ENCODE peak calls at places on chromosomes 6 and 20, in seven cellular contexts. J is colonic mucosa; C is fibroblast of lung; F is effector memory CD4-positive, alpha-beta T cell; A is right cardiac atrium; K is NT2/D1; E is pancreas. I is an unnamed sample.

GRCh38 chr6:20454201-20454824 is 52.6 kb downstream of the E2F3 start:
- DNase-seq in J (peak; percentile 39), C (no peak), F (no peak), A (no peak), K (no peak), E (no peak), I (no peak)

GRCh38 chr6:149820506-149820905 is 43.7 kb downstream of the LRP11 start:
- DNase-seq in J (no peak), C (no peak), F (no peak), A (no peak), K (no peak), E (no peak), I (no peak)

GRCh38 chr6:47741807-47742206 is 40.0 kb upstream of the OPN5 start:
- DNase-seq in J (peak; percentile 40), C (peak; percentile 86), F (no peak), A (no peak), K (no peak), E (no peak), I (no peak)

GRCh38 chr20:59192533-59192896 is 28.9 kb downstream of the ZNF831 start:
- DNase-seq in J (peak; percentile 9), C (no peak), F (no peak), A (peak; percentile 40), K (no peak), E (no peak), I (no peak)

GRCh38 chr6:164612731-164613130 is 696.7 kb downstream of the C6orf118 start:
- DNase-seq in J (no peak), C (no peak), F (no peak), A (no peak), K (no peak), E (no peak), I (no peak)

GRCh38 chr6:163965426-163966348 is 551.2 kb downstream of the QKI start:
- DNase-seq in J (no peak), C (peak; percentile 67), F (no peak), A (peak; percentile 67), K (no peak), E (peak; percentile 36), I (peak; percentile 55)

GRCh38 chr20:47669157-47669425 is 116.2 kb downstream of the SULF2 start:
- DNase-seq in J (no peak), C (no peak), F (no peak), A (no peak), K (no peak), E (no peak), I (no peak)

GRCh38 chr6:16352258-16352635 is 113.9 kb downstream of the GMPR start:
- DNase-seq in J (no peak), C (peak; percentile 61), F (no peak), A (no peak), K (no peak), E (no peak), I (peak; percentile 72)

GRCh38 chr6:42255050-42255449 is 37.4 kb upstream of the MRPS10 start:
- DNase-seq in J (no peak), C (no peak), F (no peak), A (no peak), K (no peak), E (no peak), I (no peak)
- H3K4me1 ChIP-seq in J (no peaks in the 10 kb centered on the region), C (peaks cover 12% of the 10 kb centered on the region), F (no peaks in the 10 kb centered on the region), A (peaks cover 6% of the 10 kb centered on the region), K (peaks cover 8% of the 10 kb centered on the region), E (peaks cover 8% of the 10 kb centered on the region), I (no peaks in the 10 kb centered on the region)

DNA sequence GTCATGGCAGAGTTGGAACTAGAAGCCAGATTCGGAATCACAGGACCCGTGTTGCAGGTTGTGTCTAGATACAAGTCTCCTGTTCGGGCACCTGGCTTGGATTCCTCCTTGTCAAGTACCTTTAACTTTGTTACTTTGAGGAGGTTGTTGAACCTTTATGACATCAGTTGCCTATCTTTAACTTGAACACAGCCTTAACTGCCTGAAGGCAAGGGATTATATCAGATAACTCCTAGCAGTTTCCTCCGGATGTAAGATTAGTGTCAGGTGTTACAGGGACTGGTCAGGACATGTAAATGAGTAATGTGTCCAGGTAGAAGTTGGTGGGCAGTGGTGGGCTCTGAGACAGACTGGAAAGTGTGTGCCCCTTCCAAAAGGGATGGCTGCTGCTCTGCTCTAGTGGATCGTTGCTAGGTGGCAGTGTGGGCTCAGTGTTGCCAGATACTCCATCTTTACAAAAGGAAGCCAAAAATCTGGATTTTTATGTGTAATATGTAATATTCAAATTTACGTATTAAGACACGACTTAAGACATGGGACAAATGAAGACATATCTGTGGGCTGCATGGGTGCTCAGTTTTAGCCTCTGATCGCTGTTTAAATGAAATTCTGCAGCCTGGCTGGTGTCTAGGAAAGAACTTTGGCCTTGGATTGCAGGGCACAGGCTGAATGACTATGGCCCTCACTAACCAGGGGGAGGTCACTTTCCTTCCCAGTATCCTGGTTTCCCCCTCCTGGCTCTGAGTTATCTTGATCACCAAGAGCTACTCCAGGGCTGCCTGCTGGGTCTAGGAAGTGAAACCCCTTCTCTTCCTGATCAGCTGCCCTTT is 27.1 kb downstream of the CHMP4B start:
- DNase-seq in J (no peak), C (no peak), F (no peak), A (no peak), K (no peak), E (no peak), I (no peak)
- H3K4me1 ChIP-seq in J (peaks cover 45% of the 10 kb centered on the region), C (no peaks in the 10 kb centered on the region), F (peaks cover 22% of the 10 kb centered on the region), A (peaks cover 40% of the 10 kb centered on the region), K (peaks cover 5% of the 10 kb centered on the region), E (peaks cover 48% of the 10 kb centered on the region), I (peaks cover 69% of the 10 kb centered on the region)

GRCh38 chr20:692044-692443 is 16.4 kb upstream of the SCRT2 start:
- DNase-seq in J (no peak), C (no peak), F (no peak), A (no peak), K (no peak), E (no peak), I (no peak)

GRCh38 chr20:695165-695866 is 19.7 kb upstream of the SCRT2 start:
- DNase-seq in J (no peak), C (no peak), F (no peak), A (no peak), K (no peak), E (no peak), I (no peak)

GRCh38 chr20:689947-690346 is 14.3 kb upstream of the SCRT2 start:
- DNase-seq in J (no peak), C (no peak), F (no peak), A (no peak), K (no peak), E (no peak), I (no peak)

GRCh38 chr20:697826-698225 is 22.2 kb upstream of the SCRT2 start:
- DNase-seq in J (no peak), C (no peak), F (no peak), A (no peak), K (no peak), E (no peak), I (no peak)

GRCh38 chr20:694496-694895 is 18.9 kb upstream of the SCRT2 start:
- DNase-seq in J (no peak), C (no peak), F (no peak), A (no peak), K (no peak), E (no peak), I (no peak)
- H3K4me1 ChIP-seq in J (no peaks in the 10 kb centered on the region), C (no peaks in the 10 kb centered on the region), F (no peaks in the 10 kb centered on the region), A (no peaks in the 10 kb centered on the region), K (peaks cover 2% of the 10 kb centered on the region), E (no peaks in the 10 kb centered on the region), I (peaks cover under 1% of the 10 kb centered on the region)

GRCh38 chr6:7154341-7155139 is 46.8 kb downstream of the RREB1 start:
- DNase-seq in J (no peak), C (no peak), F (no peak), A (no peak), K (no peak), E (no peak), I (no peak)
- H3K4me1 ChIP-seq in J (peaks cover 9% of the 10 kb centered on the region), C (peaks cover 28% of the 10 kb centered on the region), F (peaks cover 12% of the 10 kb centered on the region), A (peaks cover 24% of the 10 kb centered on the region), K (peaks cover 7% of the 10 kb centered on the region), E (peaks cover 49% of the 10 kb centered on the region), I (peaks cover 38% of the 10 kb centered on the region)

DNA sequence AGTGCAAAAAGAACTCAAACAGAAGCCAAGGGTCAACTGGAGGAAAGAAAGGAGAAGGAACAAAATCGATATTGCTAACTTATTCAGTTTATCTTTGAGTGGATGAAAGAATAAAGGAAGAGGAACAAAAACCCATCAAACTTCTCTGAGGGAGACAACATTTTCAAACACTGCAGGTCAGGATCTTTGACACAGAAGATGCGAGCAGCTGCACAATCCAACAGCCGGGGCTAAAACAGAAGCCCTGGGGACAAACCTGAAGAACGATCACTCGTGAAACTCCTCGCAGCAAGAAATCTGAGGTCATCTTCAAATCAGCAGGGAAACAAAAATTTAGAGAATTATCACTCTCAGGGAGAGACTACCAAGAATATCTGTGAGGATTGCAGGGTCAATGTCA is 14.2 kb downstream of the SLC23A2 start:
- DNase-seq in J (no peak), C (no peak), F (no peak), A (no peak), K (no peak), E (no peak), I (no peak)
- H3K4me1 ChIP-seq in J (no peaks in the 10 kb centered on the region), C (no peaks in the 10 kb centered on the region), F (no peaks in the 10 kb centered on the region), A (no peaks in the 10 kb centered on the region), K (peaks cover 2% of the 10 kb centered on the region), E (no peaks in the 10 kb centered on the region), I (no peaks in the 10 kb centered on the region)

GRCh38 chr20:62439218-62439617 is 11.9 kb upstream of the RBBP8NL start:
- DNase-seq in J (no peak), C (no peak), F (no peak), A (no peak), K (no peak), E (no peak), I (no peak)
- H3K4me1 ChIP-seq in J (no peaks in the 10 kb centered on the region), C (no peaks in the 10 kb centered on the region), F (no peaks in the 10 kb centered on the region), A (no peaks in the 10 kb centered on the region), K (peaks cover 6% of the 10 kb centered on the region), E (no peaks in the 10 kb centered on the region), I (peaks cover under 1% of the 10 kb centered on the region)

DNA sequence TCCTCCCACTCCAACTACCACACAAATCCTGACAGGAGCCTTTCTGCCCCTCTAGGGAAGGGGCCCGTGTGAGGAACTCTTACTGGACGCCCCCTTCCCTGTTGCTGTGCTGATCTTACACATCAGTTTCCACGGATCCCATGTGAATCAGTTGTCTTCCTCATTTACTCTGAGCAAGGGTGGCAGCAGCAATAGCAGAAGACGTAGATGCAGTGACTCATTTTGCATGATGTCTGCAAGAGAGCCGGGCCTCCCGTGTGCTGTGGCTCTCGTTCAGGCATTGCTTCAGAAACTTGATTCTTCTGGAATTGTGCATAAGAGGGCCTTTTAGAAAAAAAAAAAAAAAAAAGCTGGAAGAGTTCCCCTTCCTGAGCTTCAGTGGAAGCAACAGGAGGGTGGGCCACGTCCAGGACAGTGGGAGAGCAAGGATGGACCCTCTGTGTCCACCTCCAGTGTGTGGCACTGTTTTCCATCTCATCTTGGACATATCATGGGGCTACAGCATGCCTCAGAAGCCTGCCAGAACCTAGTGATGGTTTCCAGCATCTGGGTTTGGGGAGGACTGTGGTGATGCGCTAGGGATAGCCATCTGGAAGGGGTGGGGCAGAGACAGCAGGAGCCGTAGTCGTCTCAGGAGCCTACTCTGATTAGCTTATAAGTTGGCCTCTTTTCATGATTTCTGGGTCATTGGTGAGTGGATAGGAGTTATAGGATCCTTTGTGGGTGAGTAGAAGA is 62.1 kb downstream of the FOXO3 start:
- DNase-seq in J (no peak), C (peak; percentile 96), F (no peak), A (no peak), K (no peak), E (no peak), I (no peak)
- H3K4me1 ChIP-seq in J (peaks cover 2% of the 10 kb centered on the region), C (peaks cover 41% of the 10 kb centered on the region), F (peaks cover 7% of the 10 kb centered on the region), A (peaks cover 34% of the 10 kb centered on the region), K (no peaks in the 10 kb centered on the region), E (peaks cover 73% of the 10 kb centered on the region), I (no peaks in the 10 kb centered on the region)

I was measured in cardiac muscle cell.